ENCODE peak calls at places on chromosomes 13 and 19, in ten cellular contexts. L, U, P, F, W, O, E, V, K and C are unnamed samples.

GRCh38 chr13:112159575-112160547 is 92.9 kb downstream of the SOX1 start:
- DNase-seq in L (no peak), F (no peak), O (no peak), U (no peak), W (no peak), P (no peak), E (no peak), V (no peak), K (no peak), C (no peak)

GRCh38 chr13:99987180-99988047 is 5.8 kb downstream of the ZIC2 start:
- DNase-seq in O (peak), W (no peak), L (no peak), P (no peak), F (no peak), E (no peak), K (no peak), V (no peak), U (no peak), C (no peak)

GRCh38 chr13:104477256-104477655 is 1411.0 kb upstream of the SLC10A2 start:
- DNase-seq in U (peak), L (peak), W (no peak), V (no peak), O (no peak), P (no peak), K (no peak), E (no peak), F (no peak), C (no peak)

GRCh38 chr13:83498486-83499190 is 383.6 kb downstream of the SLITRK1 start:
- DNase-seq in P (no peak), O (no peak), U (peak), F (no peak), E (peak), V (no peak), L (peak), W (no peak), K (no peak), C (peak)

GRCh38 chr19:52896431-52897148 is 845 bp downstream of the ZNF320 start:
- DNase-seq in O (peak), P (peak), V (peak), W (no peak), K (peak), L (peak), E (peak), U (peak), F (peak), C (peak)

GRCh38 chr13:25281193-25281936 is 5.9 kb downstream of the MTMR6 start:
- DNase-seq in P (no peak), L (no peak), E (no peak), K (no peak), O (no peak), U (no peak), F (no peak), V (no peak), W (no peak), C (no peak)

GRCh38 chr13:39527961-39528720 is 74.9 kb downstream of the LHFPL6 start:
- DNase-seq in P (no peak), L (peak), O (no peak), F (no peak), V (no peak), W (peak), U (peak), K (no peak), E (peak), C (peak)

GRCh38 chr19:47725759-47726401 is 12.7 kb downstream of the EHD2 start:
- DNase-seq in U (no peak), O (no peak), E (peak), V (peak), W (no peak), P (no peak), L (no peak), F (peak), K (no peak), C (no peak)

GRCh38 chr19:18495204-18495911 is 26.5 kb downstream of the ELL start:
- DNase-seq in P (no peak), W (no peak), U (no peak), O (peak), V (no peak), E (no peak), L (no peak), F (no peak), K (no peak), C (no peak)

GRCh38 chr13:21673592-21674270 is 2.9 kb downstream of the FGF9 start:
- DNase-seq in W (no peak), E (no peak), L (no peak), F (no peak), U (peak), P (no peak), K (peak), V (peak), O (peak), C (no peak)

DNA sequence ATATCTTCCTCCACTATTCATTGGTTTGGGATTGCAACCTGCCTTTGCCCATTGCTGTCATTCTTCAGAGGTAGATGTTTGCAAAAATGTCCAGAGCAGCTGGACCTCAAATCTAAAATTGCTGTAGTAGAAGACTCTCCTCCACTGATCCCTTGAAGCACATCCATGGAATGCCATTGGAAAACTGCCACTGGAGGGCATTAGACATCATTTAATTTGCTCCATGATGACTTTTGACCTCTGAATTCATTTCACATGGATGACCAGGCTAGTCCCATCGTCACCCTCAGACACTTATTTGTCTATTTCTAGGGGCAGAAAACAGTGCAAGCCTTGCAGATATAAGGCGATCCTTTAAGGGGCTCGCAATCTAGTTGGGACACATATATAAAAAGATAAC is 33.9 kb upstream of the FLT1 start:
- DNase-seq in W (no peak), E (no peak), U (no peak), O (no peak), K (no peak), F (no peak), L (peak), P (no peak), V (no peak), C (no peak)
- TF ChIP-seq CTCF in W (peak), E (peak), U (no peak), O (peak), K (no peak), F (no peak), L (no peak), P (peak), V (no peak), C (no peak)

GRCh38 chr19:54574051-54574450 is 461 bp downstream of the LILRA2 start:
- DNase-seq in L (no peak), W (no peak), U (no peak), O (no peak), E (no peak), V (no peak), P (no peak), K (no peak), F (no peak), C (no peak)
- H3K4me3 ChIP-seq in L (no peak), W (no peak), U (no peak), O (no peak), E (no peak), V (peak), P (no peak), K (no peak), F (no peak), C (no peak)

DNA sequence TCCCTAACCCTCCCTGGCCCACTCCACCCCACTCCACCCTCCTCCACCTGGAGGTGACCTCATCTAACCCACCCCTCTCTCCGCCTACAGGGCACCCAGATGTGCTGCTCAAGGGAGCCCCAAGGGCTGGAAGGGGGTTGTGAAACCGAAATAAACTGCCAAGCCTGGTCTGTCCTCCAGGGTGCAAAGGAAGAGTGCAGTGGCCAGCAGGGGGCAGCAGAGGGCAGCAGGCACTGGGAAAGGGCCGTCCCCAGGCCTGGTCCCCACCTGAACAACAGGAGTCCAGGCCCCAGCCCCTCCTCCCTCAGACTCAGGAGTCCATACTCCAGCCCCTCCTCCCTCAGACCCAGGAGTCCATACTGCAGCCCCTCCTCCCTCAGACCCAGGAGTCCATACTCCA is 8.4 kb upstream of the BCAM start:
- DNase-seq in U (peak), P (peak), O (peak), W (no peak), K (peak), L (peak), V (peak), F (peak), E (peak), C (peak)
- TF ChIP-seq CTCF in U (peak), P (peak), O (peak), W (peak), K (peak), L (peak), V (peak), F (no peak), E (peak), C (peak)

DNA sequence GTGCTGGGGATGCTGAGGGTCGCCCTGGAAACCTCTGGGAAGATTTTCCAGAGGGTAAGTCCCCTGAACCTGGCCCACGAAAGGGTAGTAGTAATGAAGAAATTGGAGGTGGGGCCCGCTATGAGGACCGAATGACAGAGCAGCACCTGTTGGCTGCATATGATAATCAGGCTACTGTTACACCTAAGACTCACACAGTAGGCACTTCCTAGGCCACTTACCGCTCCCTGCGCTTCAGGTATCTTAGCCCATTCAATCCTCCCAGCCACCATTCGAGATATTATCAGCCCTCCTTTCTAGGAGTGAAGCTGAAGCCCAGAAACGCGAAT is 4.3 kb upstream of the LRFN3 start:
- DNase-seq in U (no peak), L (no peak), P (no peak), F (no peak), O (no peak), W (no peak), K (no peak), E (no peak), V (no peak), C (no peak)
- H3K4me3 ChIP-seq in U (no peak), L (no peak), P (no peak), F (no peak), O (peak), W (peak), K (no peak), E (no peak), V (peak), C (no peak)

DNA sequence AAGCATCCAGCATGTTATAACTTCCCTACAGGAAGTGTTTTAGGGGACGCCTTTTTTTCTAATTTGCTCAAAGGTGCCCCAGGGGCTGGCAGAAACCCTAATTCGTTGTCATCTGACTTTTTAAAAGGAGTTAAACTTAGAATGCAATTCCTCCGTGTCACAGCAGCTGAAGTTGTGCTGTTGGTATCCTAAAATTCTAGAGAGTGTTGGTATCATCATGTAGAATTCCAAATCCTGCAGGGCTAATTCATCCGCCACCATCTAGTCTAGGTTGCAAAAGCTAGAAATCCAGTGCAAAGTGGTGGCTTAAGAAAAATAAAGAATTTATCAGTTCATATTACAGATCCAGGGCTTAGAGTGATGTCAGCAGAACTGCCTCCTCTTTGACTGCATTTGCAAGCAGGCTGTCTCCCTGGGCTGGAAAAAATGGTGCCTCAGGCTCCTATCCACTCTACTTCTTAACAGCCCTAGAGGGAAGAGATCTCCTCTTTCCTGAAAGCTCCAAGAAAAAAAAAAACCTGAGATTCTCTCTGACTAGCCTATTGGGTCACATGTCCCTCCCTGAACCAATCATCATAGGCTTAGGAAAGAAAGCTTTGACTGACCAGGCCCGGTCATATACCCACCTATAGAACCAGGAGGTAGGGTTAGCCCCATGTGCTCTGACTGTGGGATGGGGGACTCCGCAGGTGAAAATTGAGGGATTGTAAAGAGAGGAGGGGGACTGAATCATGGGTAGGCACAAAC is 73.0 kb downstream of the MAP4K1 start:
- DNase-seq in L (no peak), W (no peak), K (no peak), U (no peak), E (peak), V (peak), O (peak), F (no peak), P (no peak), C (no peak)
- TF ChIP-seq CTCF in L (peak), W (no peak), K (peak), U (no peak), E (peak), V (no peak), O (peak), F (no peak), P (no peak), C (no peak)

GRCh38 chr13:50842711-50843255 is 709 bp downstream of the DLEU7 start:
- DNase-seq in U (no peak), P (no peak), V (no peak), O (peak), W (no peak), E (no peak), L (no peak), K (no peak), F (no peak), C (no peak)

GRCh38 chr13:50844181-50844875 is 836 bp upstream of the DLEU7 start:
- DNase-seq in L (no peak), U (no peak), E (no peak), K (no peak), V (no peak), F (no peak), W (no peak), P (no peak), O (no peak), C (no peak)

GRCh38 chr13:50842246-50842645 is 1.2 kb downstream of the DLEU7 start:
- DNase-seq in W (no peak), K (no peak), U (no peak), L (no peak), V (no peak), O (no peak), F (no peak), E (no peak), P (no peak), C (no peak)

GRCh38 chr13:50845211-50845610 is 1.7 kb upstream of the DLEU7 start:
- DNase-seq in V (no peak), U (peak), L (peak), F (no peak), K (no peak), W (no peak), O (no peak), P (no peak), E (no peak), C (peak)

GRCh38 chr13:50843256-50844043 is at the start of gene DLEU7:
- DNase-seq in V (no peak), U (no peak), E (no peak), K (no peak), O (peak), L (no peak), P (no peak), F (no peak), W (no peak), C (no peak)
- H3K4me3 ChIP-seq in V (peak), U (no peak), E (no peak), K (no peak), O (peak), L (no peak), P (peak), F (no peak), W (no peak), C (no peak)

DNA sequence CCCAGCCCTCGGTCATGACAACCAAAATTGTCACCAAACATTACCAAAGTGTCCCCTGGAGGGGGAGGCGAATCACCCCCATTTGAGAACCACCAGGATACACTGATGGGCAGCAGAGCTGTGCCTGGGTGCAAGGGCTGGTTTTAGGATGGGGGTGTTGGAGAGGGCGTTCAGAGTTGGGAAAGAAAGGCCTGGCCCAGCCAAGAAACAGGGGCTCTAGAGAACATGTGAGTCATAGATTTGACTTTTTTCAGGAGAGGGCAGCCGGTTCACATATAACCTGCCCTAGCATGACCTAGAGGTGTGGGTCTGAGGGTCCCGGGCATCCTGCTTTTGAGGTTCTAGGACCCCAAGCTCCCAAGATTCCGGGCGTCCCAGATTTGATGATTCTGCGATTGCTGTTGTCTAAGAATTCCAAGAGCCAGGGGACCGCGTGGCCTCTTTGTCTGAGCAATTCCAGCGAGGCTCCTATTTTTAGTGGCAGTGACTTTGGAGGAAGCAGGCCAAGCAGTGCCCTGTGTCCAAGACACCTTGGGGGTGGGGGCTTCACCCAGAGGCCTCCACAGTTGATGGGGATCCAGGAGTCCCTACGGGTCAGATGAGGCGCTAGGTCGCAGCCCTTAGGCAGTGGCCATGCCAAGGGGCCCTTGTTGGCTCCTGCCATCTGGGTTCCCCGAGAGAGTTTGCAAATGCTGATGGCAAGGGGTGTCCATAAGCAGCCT is 5.1 kb downstream of the WIZ start:
- DNase-seq in V (no peak), E (no peak), L (no peak), F (no peak), K (no peak), U (no peak), P (no peak), O (no peak), W (no peak), C (no peak)
- TF ChIP-seq CTCF in V (no peak), E (no peak), L (no peak), F (no peak), K (no peak), U (no peak), P (no peak), O (no peak), W (no peak), C (no peak)

DNA sequence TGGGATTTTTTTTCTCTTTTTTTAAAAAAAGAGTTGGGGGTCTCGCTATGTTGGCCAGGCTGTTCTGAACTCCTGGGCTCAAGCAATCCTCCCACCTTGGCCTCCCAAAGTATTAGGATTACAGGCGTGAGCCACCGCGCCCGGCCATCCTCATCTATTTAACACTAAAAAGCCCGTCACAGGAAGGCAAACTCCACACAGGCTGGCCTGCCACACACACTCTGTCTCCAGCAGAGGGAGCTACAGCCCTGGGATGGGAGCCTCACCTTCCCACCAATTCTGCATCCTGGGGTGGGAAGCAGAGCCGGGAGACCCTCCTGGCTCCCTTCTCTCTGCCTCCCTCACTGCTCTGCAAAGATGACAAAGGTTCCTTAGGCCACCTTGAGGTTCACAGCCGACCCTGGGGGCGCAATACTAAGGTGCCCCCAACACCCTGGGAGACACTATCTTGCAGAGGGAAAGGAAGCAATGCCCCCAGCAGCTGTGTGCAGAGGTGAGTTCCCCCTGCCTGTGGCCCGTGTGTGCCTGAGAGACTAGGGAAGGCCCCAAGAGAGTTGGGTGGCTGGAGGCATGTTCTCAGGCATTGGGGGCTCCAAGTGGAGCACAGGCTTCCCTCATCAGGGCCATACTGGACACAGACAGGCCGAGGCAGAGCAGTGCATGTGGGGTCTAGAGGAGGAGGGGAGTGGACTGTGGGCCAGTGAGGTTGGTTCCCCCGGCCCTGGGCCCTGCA is 27.4 kb upstream of the TIMM44 start:
- DNase-seq in L (peak), V (peak), P (no peak), E (peak), O (peak), U (peak), F (no peak), W (no peak), K (no peak), C (peak)
- H3K4me3 ChIP-seq in L (no peak), V (no peak), P (no peak), E (no peak), O (no peak), U (no peak), F (no peak), W (no peak), K (no peak), C (no peak)

GRCh38 chr19:31002852-31003251 is 346.4 kb downstream of the TSHZ3 start:
- DNase-seq in P (no peak), U (peak), W (no peak), L (no peak), K (no peak), E (no peak), O (peak), V (no peak), F (no peak), C (no peak)
- TF ChIP-seq CTCF in P (no peak), U (no peak), W (peak), L (no peak), K (no peak), E (no peak), O (peak), V (no peak), F (no peak), C (no peak)

GRCh38 chr19:1171755-1172352 is 2.2 kb downstream of the SBNO2 start:
- DNase-seq in E (no peak), K (peak), F (no peak), V (peak), P (no peak), U (no peak), O (peak), L (no peak), W (no peak), C (no peak)
- H3K4me3 ChIP-seq in E (peak), K (no peak), F (no peak), V (peak), P (peak), U (peak), O (peak), L (peak), W (peak), C (peak)